ENCODE peak calls at places on chromosome 7, in nine cellular contexts. C is HCT116, Y is tibial nerve, R is H1, K is lower leg skin, J is A549, G is IMR-90, O is GM12891, Z is transverse colon. X is an unnamed sample.

GRCh38 chr7:27235387-27236052 is 7.1 kb upstream of the EVX1 start:
- DNase-seq in O (no peak), Z (peak), K (peak), R (no peak), Y (no peak), C (peak), J (peak), G (no peak), X (no peak)

GRCh38 chr7:127151379-127151778 is 101.4 kb downstream of the GRM8 start:
- DNase-seq in O (no peak), K (no peak), R (no peak), C (no peak), Z (no peak), J (no peak), G (no peak), Y (no peak), X (no peak)

GRCh38 chr7:150434240-150434639 is 16.2 kb upstream of the GIMAP8 start:
- DNase-seq in Y (no peak), K (peak), C (no peak), O (no peak), G (no peak), Z (no peak), R (no peak), J (no peak), X (no peak)

GRCh38 chr7:151087247-151088018 is 1.2 kb downstream of the AGAP3 start:
- DNase-seq in O (no peak), R (no peak), K (peak), Z (peak), Y (no peak), C (no peak), J (no peak), G (peak), X (peak)

GRCh38 chr7:155663942-155664341 is 19.5 kb downstream of the RBM33 start:
- DNase-seq in G (no peak), J (no peak), K (no peak), Z (no peak), R (no peak), Y (no peak), O (no peak), C (no peak), X (no peak)

GRCh38 chr7:15168489-15168888 is 265.9 kb upstream of the DGKB start:
- DNase-seq in K (no peak), J (no peak), C (no peak), O (no peak), Y (no peak), G (no peak), R (no peak), Z (no peak), X (no peak)

GRCh38 chr7:127629268-127629854 is 11.4 kb upstream of the PAX4 start:
- DNase-seq in K (no peak), C (peak), O (peak), Z (peak), G (no peak), Y (no peak), J (peak), R (peak), X (peak)

GRCh38 chr7:128381161-128381821 is 19.8 kb upstream of the PRRT4 start:
- DNase-seq in Z (no peak), J (no peak), C (peak), G (no peak), K (peak), O (peak), R (no peak), Y (no peak), X (peak)

GRCh38 chr7:124959676-124960075 is 30.1 kb upstream of the POT1 start:
- DNase-seq in J (no peak), K (no peak), G (no peak), R (no peak), O (no peak), Z (no peak), C (no peak), Y (no peak), X (no peak)

GRCh38 chr7:77651544-77652162 is 44.6 kb upstream of the RSBN1L start:
- DNase-seq in G (peak), Y (no peak), J (peak), R (no peak), O (peak), C (peak), Z (no peak), K (no peak), X (peak)

GRCh38 chr7:5681979-5682546 is 99.4 kb downstream of the RNF216 start:
- DNase-seq in K (no peak), J (no peak), Y (no peak), O (no peak), R (no peak), C (no peak), G (no peak), Z (no peak), X (no peak)

GRCh38 chr7:5679047-5679740 is 102.3 kb downstream of the RNF216 start:
- DNase-seq in G (no peak), Y (no peak), Z (no peak), O (no peak), R (no peak), J (no peak), C (no peak), K (no peak), X (no peak)

GRCh38 chr7:5681423-5681822 is 100.0 kb downstream of the RNF216 start:
- DNase-seq in K (no peak), J (no peak), R (no peak), Y (no peak), C (no peak), G (no peak), Z (no peak), O (no peak), X (no peak)

GRCh38 chr7:5678295-5679046 is 103.0 kb downstream of the RNF216 start:
- DNase-seq in R (no peak), J (no peak), Z (no peak), G (no peak), Y (no peak), O (no peak), K (no peak), C (no peak), X (no peak)

DNA sequence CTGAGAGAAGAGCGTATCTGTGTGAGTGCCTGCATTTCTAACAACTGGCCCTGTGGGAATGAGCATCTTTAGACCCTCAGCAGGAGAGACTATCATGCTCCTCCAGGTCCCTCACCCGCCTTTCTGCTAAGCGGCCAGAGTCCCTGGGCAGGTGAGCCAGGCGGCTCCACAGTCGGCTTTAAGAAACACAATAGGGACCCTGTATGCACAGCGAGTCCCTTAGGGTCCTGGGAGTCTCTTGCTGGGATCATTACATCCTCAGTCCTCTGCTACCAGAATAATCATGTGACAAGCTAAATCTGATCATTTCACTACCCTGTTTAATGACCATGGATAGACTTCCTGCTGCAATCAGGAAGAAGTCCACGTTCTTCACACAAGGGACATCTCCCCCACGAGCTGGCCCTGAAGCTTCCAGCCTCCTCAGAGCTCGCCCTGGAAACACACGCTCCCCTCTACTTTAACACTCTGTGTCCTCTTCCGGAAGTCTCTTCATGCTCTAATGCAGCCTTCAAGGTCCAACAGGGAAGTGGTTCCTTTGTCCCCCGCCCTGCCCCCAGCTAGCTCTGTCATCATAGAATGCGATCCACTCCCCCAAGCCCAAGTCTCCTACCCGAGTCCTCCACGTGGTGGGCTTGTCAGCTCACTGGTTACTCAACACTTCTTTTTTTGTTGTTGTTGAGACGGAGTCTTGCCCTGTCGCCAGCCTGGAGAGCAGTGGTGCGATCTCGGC is 101.6 kb downstream of the RNF216 start:
- DNase-seq in O (peak), C (no peak), G (no peak), J (no peak), Z (peak), R (no peak), K (peak), Y (no peak), X (no peak)
- TF ChIP-seq POLR2A in O (peak), C (no peak), G (no peak), J (no peak), Z (no peak), R (no peak), K (no peak), Y (no peak), X (no peak)

DNA sequence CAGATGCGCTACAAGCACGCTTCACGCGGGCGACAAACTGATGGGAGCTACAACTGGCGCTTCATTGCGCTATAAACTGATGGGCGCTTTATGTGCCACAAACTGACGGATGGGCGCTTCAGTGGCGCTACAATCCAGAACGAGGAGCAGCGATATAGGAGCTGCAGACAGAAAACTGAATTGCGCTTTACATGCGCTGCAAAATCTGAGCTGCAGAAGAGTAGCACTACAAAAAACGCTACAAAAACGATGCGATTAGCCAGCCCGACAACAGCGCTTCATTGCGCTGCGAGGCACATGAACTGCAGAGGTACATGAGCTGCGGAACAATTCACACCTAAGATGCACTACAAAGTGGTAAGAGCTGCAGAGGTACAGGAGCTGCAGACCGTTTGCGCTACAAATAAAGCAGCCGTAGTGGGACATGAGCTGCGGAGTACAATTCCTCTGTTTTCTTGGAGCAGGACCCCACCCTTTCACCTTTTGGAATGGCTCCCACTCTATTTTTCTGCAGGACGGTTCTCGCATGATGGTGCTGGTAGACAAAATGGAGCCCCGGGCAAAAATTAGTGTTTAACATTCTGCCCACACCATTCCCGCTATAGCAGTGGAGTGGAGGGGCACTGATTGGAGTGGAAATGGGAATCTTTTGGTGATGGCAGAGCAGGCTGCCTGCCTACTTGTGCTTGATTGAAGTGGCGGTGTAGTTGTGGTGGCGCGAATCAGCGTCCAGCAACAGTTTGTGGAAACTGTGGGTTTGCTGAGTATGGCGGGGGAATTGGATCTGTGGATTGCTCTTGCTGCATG is 1.2 kb upstream of the SGCE start:
- DNase-seq in K (no peak), R (no peak), J (no peak), O (no peak), Z (no peak), C (peak), G (peak), Y (no peak), X (peak)
- TF ChIP-seq POLR2A in K (no peak), R (no peak), J (no peak), O (no peak), Z (no peak), C (no peak), G (no peak), Y (no peak), X (no peak)

DNA sequence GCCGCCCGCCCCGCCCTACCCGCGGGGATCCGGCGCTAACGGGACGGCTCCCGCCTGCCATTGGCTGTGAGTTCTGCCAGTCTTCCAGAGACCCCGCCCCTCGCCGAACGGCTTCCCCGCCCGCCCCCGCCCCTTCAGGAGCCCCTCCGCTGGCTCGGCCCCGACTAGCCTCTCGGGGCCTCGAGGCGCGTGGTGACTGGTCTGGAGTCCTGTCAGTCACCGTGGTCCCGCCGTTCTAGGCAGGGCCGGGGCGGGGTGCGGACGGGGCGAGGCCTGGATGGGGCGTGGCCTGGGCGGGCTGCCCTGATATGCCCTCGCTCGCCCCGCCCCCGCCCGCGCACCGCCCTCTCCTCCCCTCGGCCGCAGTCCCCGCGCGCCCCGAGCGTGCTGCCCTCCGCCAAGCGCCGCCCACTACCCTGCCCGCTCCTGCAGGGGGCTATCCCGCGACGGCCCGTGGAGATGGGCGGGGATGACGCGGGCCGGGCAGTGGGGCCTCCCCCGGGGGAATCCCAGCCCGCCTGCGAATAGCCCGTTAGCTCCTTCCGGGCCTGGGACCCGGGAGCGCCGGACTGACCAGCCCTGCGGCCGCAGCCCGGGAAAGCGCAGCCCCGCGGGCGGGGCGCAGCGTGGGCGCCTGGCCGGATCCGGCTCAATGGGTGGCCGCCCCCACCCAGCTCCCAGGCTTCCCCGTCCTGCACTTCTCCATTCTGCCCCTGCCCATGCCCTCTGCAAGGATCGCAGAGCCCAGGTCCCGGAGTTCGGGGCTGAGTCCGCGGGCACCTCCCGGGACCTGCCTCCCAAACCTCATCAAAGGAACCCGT is 444 bp upstream of the HIP1 start:
- DNase-seq in Z (peak), K (peak), C (peak), Y (peak), G (peak), J (peak), O (peak), R (peak), X (peak)
- TF ChIP-seq POLR2A in Z (peak), K (no peak), C (no peak), Y (peak), G (peak), J (peak), O (peak), R (peak), X (no peak)

DNA sequence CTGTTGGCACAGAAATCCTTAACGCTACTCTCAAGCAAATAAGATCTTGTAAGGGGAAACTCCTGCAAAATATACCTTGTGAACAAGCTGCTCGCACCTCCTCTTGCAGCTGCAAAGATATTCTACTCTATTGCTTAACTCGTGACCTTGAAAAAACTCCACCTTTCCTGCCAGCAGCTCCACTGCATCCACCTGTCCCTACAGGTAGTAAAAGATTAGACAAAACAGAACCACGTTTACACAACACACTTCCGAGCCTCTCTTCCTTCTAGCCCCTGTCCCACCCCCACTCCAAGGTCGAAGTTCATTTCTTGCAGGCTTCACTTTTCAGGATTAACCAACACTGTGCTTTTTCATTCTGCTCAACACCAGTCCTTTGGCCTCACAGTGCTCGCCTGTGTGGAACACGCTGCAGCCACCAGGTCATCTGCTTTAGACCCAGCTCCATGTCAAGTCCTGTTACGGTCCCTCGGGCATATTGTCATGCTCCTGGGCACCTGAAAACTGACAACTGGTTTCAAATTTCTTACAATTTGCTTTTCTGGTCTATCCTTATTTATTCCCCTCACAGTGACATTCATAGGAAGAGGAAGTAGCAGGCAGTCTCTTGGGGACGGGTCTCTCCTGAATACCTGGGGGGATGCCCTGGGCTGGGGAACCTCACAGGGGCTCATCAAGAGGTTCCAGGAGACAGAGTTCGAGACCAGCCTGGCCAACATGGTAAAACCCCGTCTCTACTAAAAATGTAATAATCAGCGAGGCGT is 165.8 kb upstream of the KLF14 start:
- DNase-seq in G (no peak), C (no peak), Y (no peak), J (no peak), R (no peak), Z (peak), O (no peak), K (no peak), X (no peak)
- TF ChIP-seq POLR2A in G (peak), C (peak), Y (no peak), J (no peak), R (no peak), Z (peak), O (no peak), K (no peak), X (no peak)

GRCh38 chr7:45061352-45061751 is 27.4 kb downstream of the NACAD start:
- DNase-seq in C (no peak), O (no peak), J (no peak), K (no peak), Y (no peak), Z (no peak), G (no peak), R (no peak), X (no peak)
- TF ChIP-seq POLR2A in C (no peak), O (no peak), J (no peak), K (no peak), Y (no peak), Z (no peak), G (no peak), R (no peak), X (no peak)

GRCh38 chr7:6008668-6009611 is at the start of the genes AIMP2 and PMS2:
- DNase-seq in Z (peak), O (peak), K (peak), J (peak), C (peak), R (peak), G (peak), Y (peak), X (peak)
- TF ChIP-seq POLR2A in Z (peak), O (peak), K (peak), J (peak), C (peak), R (peak), G (peak), Y (peak), X (peak)

DNA sequence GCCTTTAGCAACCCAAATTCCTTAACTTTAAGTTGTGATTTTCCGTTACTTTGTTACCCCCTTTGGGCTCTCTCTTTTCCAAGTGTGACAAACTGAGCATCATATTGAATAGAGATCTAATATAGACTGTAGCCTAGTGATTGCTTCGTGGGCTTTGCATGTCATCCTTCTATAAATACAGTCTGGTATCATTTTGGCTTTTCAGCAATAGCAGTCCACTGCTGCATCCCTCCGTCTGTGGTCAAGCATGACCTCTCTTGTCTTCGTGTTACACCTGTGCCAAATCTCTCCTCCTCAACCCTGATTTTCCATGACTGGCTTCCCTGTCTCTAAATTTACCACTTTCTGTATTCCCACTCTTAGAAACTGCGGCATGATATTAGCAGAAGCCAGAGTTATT is 53.8 kb upstream of the AGK start:
- DNase-seq in Y (no peak), O (no peak), Z (no peak), C (no peak), G (no peak), R (no peak), K (no peak), J (no peak), X (no peak)
- TF ChIP-seq POLR2A in Y (no peak), O (no peak), Z (no peak), C (no peak), G (no peak), R (no peak), K (no peak), J (no peak), X (no peak)

DNA sequence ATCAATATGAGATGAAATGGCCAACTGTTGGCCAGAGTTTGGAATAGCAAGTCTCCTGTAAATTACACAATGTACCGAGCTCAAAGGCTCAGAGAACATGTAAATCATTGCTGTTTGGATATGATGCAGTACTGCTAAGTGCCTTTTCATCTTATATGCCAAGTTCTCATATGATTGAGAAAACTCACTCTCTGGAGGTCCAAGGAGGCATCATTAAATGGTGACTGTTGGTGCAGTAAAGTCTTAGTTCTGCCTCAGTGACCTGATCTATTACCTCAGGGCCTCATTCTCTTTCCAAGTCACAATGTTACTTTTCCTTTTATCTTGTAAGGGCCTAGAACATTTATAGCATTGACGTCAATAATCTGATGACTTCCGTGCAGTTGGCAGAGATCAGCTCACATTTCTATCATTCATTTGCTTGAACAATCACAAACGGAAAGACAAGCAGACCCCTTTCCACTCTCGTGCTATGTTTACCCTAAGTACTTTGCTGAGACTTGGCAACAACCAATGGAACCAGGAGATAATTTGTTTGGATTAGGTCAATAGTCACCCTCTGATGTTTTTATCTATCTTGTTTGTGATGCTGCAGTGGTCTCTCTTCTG is 32.6 kb upstream of the PDK4 start:
- DNase-seq in R (no peak), C (no peak), J (peak), Y (no peak), G (peak), O (no peak), Z (no peak), K (no peak), X (no peak)
- TF ChIP-seq POLR2A in R (no peak), C (no peak), J (no peak), Y (no peak), G (no peak), O (no peak), Z (no peak), K (no peak), X (no peak)

GRCh38 chr7:99394188-99394502 is 14.3 kb downstream of the PDAP1 start:
- DNase-seq in Y (no peak), J (no peak), R (no peak), C (no peak), K (no peak), Z (no peak), G (no peak), O (no peak), X (no peak)

GRCh38 chr7:99390941-99391602 is 16.5 kb downstream of the ARPC1B start:
- DNase-seq in Z (no peak), K (no peak), C (no peak), Y (no peak), O (no peak), R (no peak), G (no peak), J (no peak), X (no peak)

GRCh38 chr7:99393363-99394187 is 14.8 kb downstream of the PDAP1 start:
- DNase-seq in Y (no peak), G (no peak), K (peak), Z (no peak), J (no peak), O (no peak), C (no peak), R (peak), X (no peak)

GRCh38 chr7:99392659-99393362 is 15.6 kb downstream of the PDAP1 start:
- DNase-seq in O (peak), K (peak), G (no peak), J (no peak), R (peak), C (no peak), Z (peak), Y (peak), X (peak)

GRCh38 chr7:99392046-99392445 is 16.4 kb downstream of the PDAP1 start:
- DNase-seq in R (no peak), G (no peak), Z (peak), J (no peak), K (no peak), Y (no peak), C (no peak), O (no peak), X (no peak)
- TF ChIP-seq POLR2A in R (no peak), G (no peak), Z (no peak), J (no peak), K (no peak), Y (no peak), C (no peak), O (no peak), X (no peak)